ENCODE peak calls at places on chromosome 19, in seven cellular contexts. One of them, this sample, is unnamed.

GRCh38 chr19:1814391-1814790 is 2.3 kb upstream of the ATP8B3 start:
- DNase-seq in A549: no peak
- DNase-seq in brain microvascular endothelial cell: no peak
- DNase-seq in CD8-positive, alpha-beta memory T cell: no peak
- DNase-seq in RWPE1: no peak
- DNase-seq in NCI-H2081: no peak
- DNase-seq in ELR: no peak
- DNase-seq in this sample: no peak

GRCh38 chr19:3538965-3539742 is at the start of gene TEKTIP1:
- DNase-seq in brain microvascular endothelial cell: no peak
- DNase-seq in A549: peak
- DNase-seq in NCI-H2081: no peak
- DNase-seq in ELR: peak
- DNase-seq in RWPE1: no peak
- DNase-seq in CD8-positive, alpha-beta memory T cell: no peak
- DNase-seq in this sample: no peak

GRCh38 chr19:54653181-54653809 is 9.5 kb upstream of the LILRB4 start:
- DNase-seq in A549: peak
- DNase-seq in CD8-positive, alpha-beta memory T cell: no peak
- DNase-seq in NCI-H2081: no peak
- DNase-seq in RWPE1: peak
- DNase-seq in ELR: peak
- DNase-seq in brain microvascular endothelial cell: no peak
- DNase-seq in this sample: no peak

GRCh38 chr19:38684078-38684861 is 36.8 kb downstream of the ACTN4 start:
- DNase-seq in A549: peak
- DNase-seq in NCI-H2081: no peak
- DNase-seq in CD8-positive, alpha-beta memory T cell: peak
- DNase-seq in ELR: peak
- DNase-seq in brain microvascular endothelial cell: peak
- DNase-seq in RWPE1: peak
- DNase-seq in this sample: peak

GRCh38 chr19:29404951-29405727 is 120.7 kb upstream of the VSTM2B start:
- DNase-seq in CD8-positive, alpha-beta memory T cell: no peak
- DNase-seq in RWPE1: peak
- DNase-seq in NCI-H2081: no peak
- DNase-seq in A549: no peak
- DNase-seq in ELR: no peak
- DNase-seq in brain microvascular endothelial cell: no peak
- DNase-seq in this sample: no peak

GRCh38 chr19:8615813-8616596 is 5.5 kb upstream of the ADAMTS10 start:
- DNase-seq in RWPE1: peak
- DNase-seq in brain microvascular endothelial cell: peak
- DNase-seq in NCI-H2081: no peak
- DNase-seq in CD8-positive, alpha-beta memory T cell: peak
- DNase-seq in ELR: peak
- DNase-seq in A549: peak
- DNase-seq in this sample: no peak

GRCh38 chr19:2462635-2463421 is 6.1 kb upstream of the LMNB2 start:
- DNase-seq in CD8-positive, alpha-beta memory T cell: no peak
- DNase-seq in ELR: peak
- DNase-seq in RWPE1: peak
- DNase-seq in NCI-H2081: peak
- DNase-seq in A549: peak
- DNase-seq in brain microvascular endothelial cell: peak
- DNase-seq in this sample: no peak

GRCh38 chr19:56170261-56170660 is 5.5 kb upstream of the GALP start:
- DNase-seq in A549: peak
- DNase-seq in RWPE1: peak
- DNase-seq in brain microvascular endothelial cell: peak
- DNase-seq in CD8-positive, alpha-beta memory T cell: no peak
- DNase-seq in ELR: peak
- DNase-seq in NCI-H2081: no peak
- DNase-seq in this sample: no peak

GRCh38 chr19:8571006-8571411 is 6.2 kb downstream of the MYO1F start:
- DNase-seq in CD8-positive, alpha-beta memory T cell: peak
- DNase-seq in A549: peak
- DNase-seq in brain microvascular endothelial cell: peak
- DNase-seq in ELR: peak
- DNase-seq in RWPE1: no peak
- DNase-seq in NCI-H2081: no peak
- DNase-seq in this sample: peak

GRCh38 chr19:9917322-9917721 is 19.0 kb downstream of the OLFM2 start:
- DNase-seq in brain microvascular endothelial cell: peak
- DNase-seq in ELR: peak
- DNase-seq in CD8-positive, alpha-beta memory T cell: no peak
- DNase-seq in A549: peak
- DNase-seq in RWPE1: peak
- DNase-seq in NCI-H2081: no peak
- DNase-seq in this sample: no peak

GRCh38 chr19:47628058-47628771 is 19.3 kb downstream of the BICRA start:
- DNase-seq in brain microvascular endothelial cell: no peak
- DNase-seq in A549: no peak
- DNase-seq in NCI-H2081: no peak
- DNase-seq in CD8-positive, alpha-beta memory T cell: no peak
- DNase-seq in RWPE1: no peak
- DNase-seq in ELR: no peak
- DNase-seq in this sample: no peak

GRCh38 chr19:44608391-44608821 is 5.0 kb upstream of the IGSF23 start:
- DNase-seq in brain microvascular endothelial cell: no peak
- DNase-seq in RWPE1: no peak
- DNase-seq in NCI-H2081: peak
- DNase-seq in A549: no peak
- DNase-seq in CD8-positive, alpha-beta memory T cell: no peak
- DNase-seq in ELR: peak
- DNase-seq in this sample: no peak

GRCh38 chr19:10653732-10654609 is at the start of gene ILF3:
- DNase-seq in A549: peak
- DNase-seq in NCI-H2081: peak
- DNase-seq in ELR: peak
- DNase-seq in brain microvascular endothelial cell: peak
- DNase-seq in CD8-positive, alpha-beta memory T cell: peak
- DNase-seq in RWPE1: peak
- DNase-seq in this sample: peak

GRCh38 chr19:54728167-54728566 is 3.9 kb downstream of the KIR3DL3 start:
- DNase-seq in CD8-positive, alpha-beta memory T cell: no peak
- DNase-seq in RWPE1: no peak
- DNase-seq in NCI-H2081: no peak
- DNase-seq in ELR: no peak
- DNase-seq in brain microvascular endothelial cell: no peak
- DNase-seq in A549: no peak
- DNase-seq in this sample: no peak

GRCh38 chr19:44741841-44742352 is 6.6 kb upstream of the BCL3 start:
- DNase-seq in brain microvascular endothelial cell: peak
- DNase-seq in CD8-positive, alpha-beta memory T cell: no peak
- DNase-seq in NCI-H2081: peak
- DNase-seq in A549: peak
- DNase-seq in ELR: peak
- DNase-seq in RWPE1: peak
- DNase-seq in this sample: no peak

GRCh38 chr19:40190891-40191835 is at the start of gene MAP3K10:
- DNase-seq in A549: peak
- DNase-seq in RWPE1: peak
- DNase-seq in NCI-H2081: peak
- DNase-seq in ELR: peak
- DNase-seq in brain microvascular endothelial cell: peak
- DNase-seq in CD8-positive, alpha-beta memory T cell: peak
- DNase-seq in this sample: peak

GRCh38 chr19:56333506-56333905 is 18.9 kb upstream of the ZSCAN5A start:
- DNase-seq in brain microvascular endothelial cell: peak
- DNase-seq in RWPE1: peak
- DNase-seq in CD8-positive, alpha-beta memory T cell: peak
- DNase-seq in A549: peak
- DNase-seq in ELR: peak
- DNase-seq in NCI-H2081: peak
- DNase-seq in this sample: peak

This sample was measured in CD8-positive, alpha-beta T cell.